ENCODE peak calls at places on chromosomes 5 and 9, in five cellular contexts. H is A549, I is H1, K is K562, X is HepG2. Y is an unnamed sample. For H3K4me1, the result is how much of the 10 kb centered on the place peaks cover.

GRCh38 chr9:79111653-79112052 is 460.1 kb upstream of the TLE4 start:
- DNase-seq in H (no peak), I (no peak), K (no peak), X (no peak), Y (no peak)

GRCh38 chr9:135376511-135377173 is 102.9 kb upstream of the PPP1R26 start:
- DNase-seq in H (no peak), I (no peak), K (no peak), X (no peak), Y (no peak)

GRCh38 chr5:61449756-61450155 is 117.7 kb downstream of the ZSWIM6 start:
- DNase-seq in H (peak), I (no peak), K (no peak), X (no peak), Y (no peak)

GRCh38 chr5:132475531-132475930 is 15.0 kb downstream of the IRF1 start:
- DNase-seq in H (no peak), I (no peak), K (no peak), X (peak), Y (no peak)

GRCh38 chr5:1551913-1552312 is 28.2 kb upstream of the LPCAT1 start:
- DNase-seq in H (no peak), I (no peak), K (peak), X (no peak), Y (no peak)

GRCh38 chr9:110668528-110669167 is at the start of gene MUSK:
- DNase-seq in H (no peak), I (no peak), K (no peak), X (no peak), Y (no peak)

GRCh38 chr5:72459089-72459661 is 48.0 kb downstream of the ZNF366 start:
- DNase-seq in H (no peak), I (no peak), K (no peak), X (no peak), Y (peak)

GRCh38 chr5:75050415-75050814 is 1.9 kb downstream of the GCNT4 start:
- DNase-seq in H (peak), I (no peak), K (peak), X (peak), Y (peak)

GRCh38 chr9:19049872-19050636 is 827 bp downstream of the RRAGA start:
- DNase-seq in H (no peak), I (no peak), K (peak), X (no peak), Y (peak)

GRCh38 chr9:107735821-107736220 is 246.3 kb upstream of the KLF4 start:
- DNase-seq in H (no peak), I (no peak), K (no peak), X (no peak), Y (no peak)
- H3K4me1 ChIP-seq in H (under half), I (under half), K (under half), X (under half), Y (under half)

DNA sequence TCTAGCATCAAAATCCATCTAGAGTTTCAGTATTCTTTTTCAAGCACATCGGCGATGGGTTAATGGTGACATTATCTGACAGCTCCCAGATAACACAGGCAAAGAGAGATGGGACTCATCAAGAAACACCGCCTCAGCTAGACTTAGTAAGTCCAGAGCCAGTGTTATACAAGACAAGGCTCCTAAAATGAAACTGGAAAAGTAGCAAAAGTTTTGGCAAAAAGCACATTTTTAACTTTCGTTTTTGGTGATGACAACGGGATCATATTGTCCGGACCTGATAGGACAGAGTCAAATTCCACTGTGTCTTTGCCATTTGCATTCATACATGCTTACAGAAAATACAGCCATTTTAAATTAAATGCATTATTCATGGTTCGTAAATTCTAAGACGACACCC is 152.0 kb downstream of the CRB2 start:
- DNase-seq in H (no peak), I (no peak), K (no peak), X (no peak), Y (no peak)
- TF ChIP-seq JUN in H (no peak), I (no peak), K (no peak), X (no peak), Y (no peak)

GRCh38 chr9:71270554-71270953 is 149.1 kb upstream of the TRPM3 start:
- DNase-seq in H (no peak), I (no peak), K (no peak), X (no peak), Y (no peak)
- H3K4me1 ChIP-seq in H (under half), I (under half), K (under half), X (under half), Y (under half)

GRCh38 chr5:58502032-58502431 is 10.8 kb downstream of the GAPT start:
- DNase-seq in H (no peak), I (no peak), K (no peak), X (no peak), Y (no peak)
- TF ChIP-seq JUN in H (no peak), I (no peak), K (no peak), X (no peak), Y (no peak)

GRCh38 chr9:124297915-124298645 is 40.3 kb downstream of the NEK6 start:
- DNase-seq in H (no peak), I (no peak), K (no peak), X (no peak), Y (no peak)

GRCh38 chr9:124298646-124299235 is 41.0 kb downstream of the NEK6 start:
- DNase-seq in H (no peak), I (no peak), K (no peak), X (peak), Y (no peak)

GRCh38 chr9:124296800-124297552 is 39.2 kb downstream of the NEK6 start:
- DNase-seq in H (no peak), I (no peak), K (no peak), X (no peak), Y (no peak)

GRCh38 chr9:124296094-124296493 is 38.3 kb downstream of the NEK6 start:
- DNase-seq in H (no peak), I (no peak), K (no peak), X (no peak), Y (no peak)

DNA sequence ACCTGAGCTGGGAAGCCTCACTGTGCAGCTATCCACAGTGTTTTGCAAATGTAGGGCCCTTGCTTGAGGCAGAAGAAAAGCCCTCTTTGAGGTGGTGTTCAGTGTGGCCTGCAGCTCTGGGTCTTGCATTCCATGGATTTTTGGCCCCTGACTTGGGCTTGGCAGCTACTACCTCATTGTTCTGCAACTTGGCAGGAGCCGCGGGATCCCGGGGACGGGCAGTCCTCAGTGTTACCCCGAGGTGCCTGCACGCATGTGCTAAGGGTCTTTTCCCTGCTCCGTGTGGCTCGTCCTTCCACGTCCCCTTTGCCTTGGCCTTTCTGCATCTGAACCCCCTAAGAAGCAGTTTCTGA is 39.8 kb downstream of the NEK6 start:
- DNase-seq in H (peak), I (peak), K (no peak), X (peak), Y (peak)
- H3K4me1 ChIP-seq in H (half or more), I (under half), K (under half), X (half or more), Y (half or more)

GRCh38 chr9:77912895-77913693 is 118.5 kb downstream of the GNAQ start:
- DNase-seq in H (no peak), I (no peak), K (no peak), X (no peak), Y (no peak)
- TF ChIP-seq JUN in H (no peak), I (no peak), K (no peak), X (no peak), Y (no peak)

DNA sequence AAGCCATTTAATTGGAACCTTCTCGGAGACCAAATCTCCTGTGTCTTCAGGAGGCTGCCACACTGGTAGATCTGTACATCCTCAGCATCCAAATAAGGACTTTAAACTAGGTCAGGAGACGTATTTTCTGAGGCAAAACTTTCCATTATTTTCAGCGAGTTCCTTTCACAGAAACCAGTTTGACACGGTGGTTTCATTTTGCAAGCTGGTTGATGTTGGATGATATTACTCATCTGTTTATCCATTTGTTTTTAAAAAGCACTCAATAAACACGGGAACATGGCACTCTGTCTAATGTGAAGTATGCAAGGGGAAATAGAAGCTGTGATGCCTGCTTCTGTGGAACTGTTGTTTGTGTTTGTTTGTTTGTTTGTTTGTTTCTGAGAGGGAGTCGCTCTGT is 199.6 kb downstream of the ERCC6L2 start:
- DNase-seq in H (no peak), I (no peak), K (no peak), X (no peak), Y (no peak)
- H3K4me1 ChIP-seq in H (under half), I (under half), K (under half), X (under half), Y (under half)

GRCh38 chr5:102537011-102537410 is 38.2 kb upstream of the SLCO6A1 start:
- DNase-seq in H (no peak), I (no peak), K (no peak), X (no peak), Y (no peak)

GRCh38 chr5:102532126-102532525 is 33.3 kb upstream of the SLCO6A1 start:
- DNase-seq in H (no peak), I (no peak), K (no peak), X (no peak), Y (no peak)

GRCh38 chr5:102539598-102539997 is 40.8 kb upstream of the SLCO6A1 start:
- DNase-seq in H (no peak), I (no peak), K (no peak), X (no peak), Y (peak)

GRCh38 chr5:102540251-102540812 is 41.5 kb upstream of the SLCO6A1 start:
- DNase-seq in H (no peak), I (no peak), K (no peak), X (no peak), Y (no peak)

GRCh38 chr5:102536323-102536928 is 37.6 kb upstream of the SLCO6A1 start:
- DNase-seq in H (peak), I (no peak), K (no peak), X (no peak), Y (peak)
- TF ChIP-seq JUN in H (no peak), I (no peak), K (no peak), X (no peak), Y (no peak)